ENCODE peak calls at places on chromosomes 16 and 17, in ten cellular contexts. V is Peyer's patch; C is LoVo; A is NCI-H1092 treated with DMSO at 0.1 percent for 48 hours; F is hippocampal formation; Y is cardiac septum; J is nephron progenitor cell; Q is CD4-positive, CD25-positive, alpha-beta regulatory T cell; R is GM03348; B is cardiac muscle cell. L is an unnamed sample.
A peak's percentile ranks its signal among the peaks of the same experiment; 100 is the strongest.

GRCh38 chr16:4081577-4082021 is 34.6 kb downstream of the ADCY9 start:
- DNase-seq in B (no peak), F (no peak), C (no peak), Q (no peak), R (peak; percentile 53), Y (no peak), A (no peak), J (no peak), V (no peak), L (no peak)

GRCh38 chr17:80926601-80927250 is 64.9 kb upstream of the CHMP6 start:
- DNase-seq in B (no peak), A (no peak), Q (no peak), J (no peak), Y (no peak), R (no peak), V (peak; percentile 31), C (no peak), F (no peak), L (no peak)

GRCh38 chr17:75516619-75517276 is 420 bp downstream of the TSEN54 start:
- DNase-seq in R (no peak), B (peak; percentile 74), V (no peak), Q (peak; percentile 32), C (no peak), J (peak; percentile 74), F (no peak), Y (no peak), A (peak; percentile 32), L (no peak)

GRCh38 chr17:8250101-8250500 is 1.0 kb downstream of the PFAS start:
- DNase-seq in J (no peak), A (no peak), V (no peak), Q (no peak), B (no peak), F (no peak), R (no peak), C (no peak), Y (no peak), L (no peak)

GRCh38 chr17:55778389-55779118 is 27.7 kb downstream of the PCTP start:
- DNase-seq in C (no peak), A (no peak), R (no peak), B (no peak), Q (no peak), Y (no peak), F (no peak), V (no peak), J (no peak), L (no peak)

GRCh38 chr17:82238562-82239201 is 9.8 kb downstream of the SLC16A3 start:
- DNase-seq in Y (peak; percentile 91), J (no peak), V (peak; percentile 90), R (peak; percentile 78), C (no peak), Q (peak; percentile 70), A (no peak), B (no peak), F (peak; percentile 23), L (no peak)

GRCh38 chr16:50202926-50203624 is 50.0 kb downstream of the TENT4B start:
- DNase-seq in F (no peak), C (peak; percentile 82), Y (no peak), A (no peak), V (no peak), R (peak; percentile 83), J (no peak), B (peak; percentile 29), Q (no peak), L (no peak)

GRCh38 chr17:75502072-75502745 is 13.1 kb downstream of the CASKIN2 start:
- DNase-seq in Q (no peak), Y (no peak), F (no peak), V (no peak), A (no peak), R (no peak), B (no peak), C (no peak), J (no peak), L (no peak)

GRCh38 chr17:63113167-63113566 is 147.1 kb downstream of the TANC2 start:
- DNase-seq in Y (no peak), J (no peak), F (peak; percentile 21), A (no peak), C (peak; percentile 9), V (no peak), Q (no peak), B (no peak), R (no peak), L (no peak)

GRCh38 chr16:27285676-27286196 is 17.2 kb upstream of the NSMCE1 start:
- DNase-seq in A (no peak), F (no peak), Q (no peak), C (no peak), Y (peak; percentile 83), R (no peak), J (no peak), V (no peak), B (no peak), L (no peak)

GRCh38 chr16:76446251-76446650 is 169.1 kb downstream of the CNTNAP4 start:
- DNase-seq in Y (no peak), B (no peak), R (no peak), Q (no peak), C (no peak), A (no peak), J (no peak), F (no peak), V (no peak), L (no peak)

GRCh38 chr16:1929105-1929504 is 10.9 kb upstream of the HS3ST6 start:
- DNase-seq in Q (no peak), B (peak; percentile 44), Y (no peak), V (no peak), R (peak; percentile 79), A (peak; percentile 28), J (no peak), C (no peak), F (no peak), L (no peak)

GRCh38 chr16:86211265-86211664 is 299.1 kb upstream of the FOXF1 start:
- DNase-seq in V (no peak), J (no peak), Q (no peak), B (no peak), F (no peak), C (no peak), A (no peak), Y (no peak), R (no peak), L (no peak)

GRCh38 chr16:3879258-3879886 is 1.1 kb downstream of the CREBBP start:
- DNase-seq in V (peak; percentile 66), Q (peak; percentile 3), C (no peak), B (peak; percentile 64), J (peak; percentile 53), A (peak; percentile 10), Y (peak; percentile 80), F (no peak), R (peak; percentile 21), L (no peak)

GRCh38 chr17:59845595-59846390 is 47.0 kb downstream of the TUBD1 start:
- DNase-seq in B (no peak), A (peak; percentile 90), J (no peak), F (peak; percentile 40), Q (peak; percentile 18), R (no peak), C (peak; percentile 95), Y (no peak), V (no peak), L (peak; percentile 100)

GRCh38 chr16:24070851-24071250 is 185.3 kb upstream of the CACNG3 start:
- DNase-seq in Y (no peak), F (peak; percentile 11), J (peak; percentile 41), A (peak; percentile 39), Q (no peak), R (peak; percentile 68), C (peak; percentile 11), V (no peak), B (peak; percentile 64), L (no peak)

GRCh38 chr16:67531247-67531646 is 2.6 kb downstream of the RIPOR1 start:
- DNase-seq in F (peak; percentile 39), R (no peak), B (no peak), C (no peak), Y (peak; percentile 86), J (no peak), V (no peak), Q (no peak), A (no peak), L (no peak)

GRCh38 chr16:8861563-8862308 is 7.1 kb downstream of the CARHSP1 start:
- DNase-seq in J (no peak), Y (no peak), A (no peak), F (no peak), B (no peak), C (no peak), Q (no peak), V (no peak), R (no peak), L (no peak)

GRCh38 chr16:6018848-6019489 is 921.4 kb upstream of the EEF2KMT start:
- DNase-seq in B (peak; percentile 52), C (no peak), V (no peak), F (no peak), Y (no peak), A (no peak), R (no peak), J (peak; percentile 61), Q (no peak), L (no peak)

GRCh38 chr17:5365831-5366230 is 53.6 kb downstream of the NUP88 start:
- DNase-seq in R (no peak), Q (no peak), C (no peak), Y (no peak), F (no peak), V (no peak), B (no peak), A (no peak), J (no peak), L (no peak)

GRCh38 chr17:28744104-28744801 is 442 bp downstream of the TRAF4 start:
- DNase-seq in V (peak; percentile 82), Q (peak; percentile 64), J (peak; percentile 87), B (peak; percentile 69), R (peak; percentile 80), C (peak; percentile 47), A (no peak), F (no peak), Y (no peak), L (no peak)

GRCh38 chr17:49861150-49861884 is 13.4 kb upstream of the TAC4 start:
- DNase-seq in B (peak; percentile 81), J (peak; percentile 78), Q (peak; percentile 41), F (peak; percentile 23), A (peak; percentile 9), C (peak; percentile 55), R (peak; percentile 89), Y (no peak), V (peak; percentile 62), L (no peak)

GRCh38 chr16:57486858-57487834 is 853 bp upstream of the DOK4 start:
- DNase-seq in Y (no peak), A (no peak), B (no peak), R (peak; percentile 13), V (no peak), F (no peak), J (no peak), Q (no peak), C (no peak), L (no peak)

GRCh38 chr16:10601444-10602401 is 21.3 kb upstream of the EMP2 start:
- DNase-seq in V (peak; percentile 81), J (no peak), R (no peak), A (no peak), F (no peak), Y (no peak), Q (no peak), B (peak; percentile 85), C (no peak), L (no peak)

GRCh38 chr17:19541445-19541844 is 7.8 kb downstream of the SLC47A1 start:
- DNase-seq in C (no peak), Y (peak; percentile 12), J (no peak), R (no peak), Q (no peak), V (no peak), F (no peak), B (peak; percentile 49), A (no peak), L (no peak)